ENCODE peak calls at places on chromosomes 6 and 20, in four cellular contexts. E is heart left ventricle, I is esophagus muscularis mucosa, P is stomach. B is an unnamed sample.

GRCh38 chr6:63897952-63898351 is 262.4 kb downstream of the PHF3 start:
- DNase-seq in P (no peak), I (no peak), E (peak), B (no peak)

GRCh38 chr6:17269840-17270239 is 11.3 kb upstream of the RBM24 start:
- DNase-seq in P (no peak), E (no peak), I (no peak), B (no peak)

GRCh38 chr20:62326559-62326958 is 23.8 kb downstream of the ADRM1 start:
- DNase-seq in I (no peak), E (no peak), P (no peak), B (no peak)

GRCh38 chr6:20575691-20576451 is 41.6 kb downstream of the CDKAL1 start:
- DNase-seq in P (no peak), I (no peak), E (no peak), B (no peak)

GRCh38 chr6:41700577-41701347 is 34.6 kb downstream of the TFEB start:
- DNase-seq in P (no peak), I (no peak), E (no peak), B (no peak)

GRCh38 chr6:161189891-161190290 is 84.0 kb downstream of the AGPAT4 start:
- DNase-seq in P (no peak), E (no peak), I (peak), B (no peak)

GRCh38 chr20:59456342-59457132 is 147.8 kb upstream of the PHACTR3 start:
- DNase-seq in P (no peak), I (no peak), E (no peak), B (no peak)

GRCh38 chr6:5133943-5134342 is 48.8 kb downstream of the PPP1R3G start:
- DNase-seq in E (no peak), P (no peak), I (no peak), B (no peak)

GRCh38 chr20:49508435-49509199 is 26.1 kb upstream of the KCNB1 start:
- DNase-seq in I (no peak), E (no peak), P (no peak), B (no peak)

GRCh38 chr6:25454141-25454540 is 175.0 kb downstream of the CARMIL1 start:
- DNase-seq in P (no peak), E (no peak), I (no peak), B (no peak)

GRCh38 chr6:27375613-27376079 is 12.9 kb upstream of the ZNF391 start:
- DNase-seq in I (no peak), P (no peak), E (no peak), B (no peak)

GRCh38 chr6:113011803-113012202 is 664.7 kb downstream of the RFPL4B start:
- DNase-seq in P (no peak), I (no peak), E (no peak), B (no peak)

GRCh38 chr20:3088031-3088430 is 3.5 kb upstream of the AVP start:
- DNase-seq in E (no peak), P (no peak), I (no peak), B (no peak)

GRCh38 chr20:58054744-58055373 is 173.6 kb downstream of the ANKRD60 start:
- DNase-seq in P (no peak), I (peak), E (no peak), B (peak)

GRCh38 chr6:142637624-142638023 is 307.4 kb downstream of the HIVEP2 start:
- DNase-seq in I (no peak), P (no peak), E (no peak), B (no peak)

GRCh38 chr6:109381007-109381746 is 1.1 kb downstream of the CD164 start:
- DNase-seq in P (no peak), I (no peak), E (no peak), B (no peak)

GRCh38 chr20:23332467-23332866 is 18.1 kb upstream of the NXT1 start:
- DNase-seq in P (no peak), E (no peak), I (no peak), B (no peak)

GRCh38 chr6:170201361-170201760 is 89.5 kb downstream of the DLL1 start:
- DNase-seq in I (peak), P (no peak), E (no peak), B (peak)

GRCh38 chr20:53643031-53643832 is 49.6 kb upstream of the ZNF217 start:
- DNase-seq in I (no peak), P (peak), E (peak), B (no peak)

GRCh38 chr6:114258376-114258775 is 84.4 kb downstream of the HS3ST5 start:
- DNase-seq in P (no peak), E (no peak), I (no peak), B (no peak)

GRCh38 chr6:75224303-75224926 is 18.6 kb upstream of the COL12A1 start:
- DNase-seq in I (no peak), E (no peak), P (no peak), B (no peak)

GRCh38 chr6:73515204-73516101 is 5.4 kb downstream of the EEF1A1 start:
- DNase-seq in I (no peak), P (peak), E (peak), B (no peak)
- TF ChIP-seq POLR2A in I (no peak), P (no peak), E (no peak), B (no peak)

GRCh38 chr6:73514746-73515110 is 6.1 kb downstream of the EEF1A1 start:
- DNase-seq in P (no peak), E (no peak), I (no peak), B (no peak)
- TF ChIP-seq POLR2A in P (no peak), E (no peak), I (no peak), B (no peak)

GRCh38 chr20:45945678-45946148 is 11.2 kb downstream of the PCIF1 start:
- DNase-seq in P (no peak), E (no peak), I (no peak), B (no peak)
- TF ChIP-seq POLR2A in P (no peak), E (no peak), I (no peak), B (no peak)

DNA sequence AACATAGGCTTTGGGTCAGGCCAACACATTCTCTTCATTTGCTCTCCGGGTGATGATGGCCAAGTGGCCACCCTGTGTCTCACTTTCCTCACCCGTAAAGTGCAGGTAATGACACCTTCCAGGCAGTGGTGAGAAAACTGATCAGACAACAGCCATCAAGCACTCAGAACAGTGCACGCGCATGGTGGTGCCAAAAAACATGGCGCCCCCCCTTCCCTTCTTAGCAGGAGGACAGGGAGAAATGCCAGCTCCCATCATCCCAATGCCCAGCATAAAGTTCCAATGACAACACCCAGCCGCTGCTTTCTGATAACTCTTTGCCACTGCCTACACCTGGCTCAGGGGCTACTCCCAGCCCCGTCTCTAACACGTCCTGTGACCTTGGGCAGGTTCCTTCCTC is 8.4 kb downstream of the BPIFB1 start:
- DNase-seq in I (no peak), E (no peak), P (no peak), B (no peak)
- TF ChIP-seq POLR2A in I (no peak), E (no peak), P (no peak), B (no peak)

DNA sequence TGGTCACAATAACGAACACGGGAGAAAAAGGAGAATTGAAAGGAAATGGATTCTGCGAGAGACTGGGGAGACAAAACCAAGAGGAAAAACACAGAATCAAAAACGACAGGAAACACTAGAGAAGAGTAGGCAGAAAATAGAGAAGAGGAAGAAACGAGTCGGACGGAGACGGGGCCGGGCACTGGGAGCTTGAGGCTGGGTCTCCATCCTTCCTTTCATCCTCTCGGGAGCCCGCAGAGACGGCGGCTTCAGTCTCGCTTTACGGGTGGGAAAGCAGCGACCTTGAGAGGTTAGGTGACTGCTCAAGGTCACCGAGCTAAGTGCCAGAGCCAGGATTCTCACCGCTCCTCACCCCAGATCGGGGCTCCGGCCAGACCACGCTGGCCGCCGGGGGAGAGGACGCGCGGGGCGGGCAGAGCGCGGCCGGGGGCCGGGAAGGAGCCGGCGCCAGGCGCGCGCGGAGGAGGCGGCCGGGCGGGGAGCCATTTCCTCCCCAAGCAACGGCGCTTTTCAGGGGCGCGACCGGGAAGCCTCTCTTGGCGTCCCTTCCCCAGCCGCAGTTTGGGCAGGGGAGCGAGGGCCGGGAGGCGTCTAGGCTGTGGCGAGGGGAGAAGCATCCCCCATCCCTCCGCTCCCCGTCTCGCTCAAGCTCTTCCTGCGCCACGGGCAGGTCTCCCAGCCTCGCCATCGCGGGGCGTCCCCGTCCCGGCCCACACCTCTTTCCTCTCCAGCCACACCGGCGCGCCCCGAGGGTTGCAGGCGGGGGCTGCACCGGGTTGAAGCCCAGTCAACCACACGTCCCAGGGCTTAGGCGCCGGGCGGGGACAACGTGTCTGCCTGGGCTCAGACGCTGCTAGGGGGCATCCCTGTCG is 24.0 kb upstream of the MAP3K7 start:
- DNase-seq in I (no peak), E (peak), P (no peak), B (no peak)
- TF ChIP-seq POLR2A in I (no peak), E (no peak), P (no peak), B (no peak)

GRCh38 chr6:79233611-79234149 is 802 bp downstream of the HMGN3 start:
- DNase-seq in I (peak), E (peak), P (peak), B (no peak)
- TF ChIP-seq POLR2A in I (no peak), E (peak), P (no peak), B (no peak)